ENCODE peak calls at places on chromosome 4, in six cellular contexts. O, M, J, V, S and Y are unnamed samples.
A peak's percentile ranks its signal among the peaks of the same experiment; 100 is the strongest.

GRCh38 chr4:93646225-93646930 is 182.2 kb upstream of the ATOH1 start:
- DNase-seq in O (peak; percentile 19), M (no peak), J (no peak), V (no peak), S (no peak), Y (peak; percentile 47)

GRCh38 chr4:29423836-29424721 is 1296.1 kb upstream of the PCDH7 start:
- DNase-seq in O (peak; percentile 95), M (no peak), J (no peak), V (no peak), S (no peak), Y (peak; percentile 62)

GRCh38 chr4:178090640-178091411 is 648.6 kb upstream of the AGA start:
- DNase-seq in O (no peak), M (no peak), J (peak; percentile 2), V (no peak), S (no peak), Y (no peak)

GRCh38 chr4:98664959-98665358 is 6.5 kb upstream of the TSPAN5 start:
- DNase-seq in O (no peak), M (no peak), J (no peak), V (no peak), S (no peak), Y (no peak)

GRCh38 chr4:185115827-185116232 is 27.2 kb upstream of the SLC25A4 start:
- DNase-seq in O (peak; percentile 94), M (peak; percentile 84), J (peak; percentile 86), V (peak; percentile 78), S (peak; percentile 50), Y (no peak)

GRCh38 chr4:148926861-148927260 is 484.6 kb upstream of the NR3C2 start:
- DNase-seq in O (peak; percentile 73), M (no peak), J (no peak), V (peak; percentile 10), S (no peak), Y (peak; percentile 75)

GRCh38 chr4:98166025-98166730 is 22.9 kb upstream of the STPG2 start:
- DNase-seq in O (peak; percentile 1), M (no peak), J (no peak), V (no peak), S (no peak), Y (peak; percentile 92)

GRCh38 chr4:100695039-100695654 is 177.3 kb upstream of the EMCN start:
- DNase-seq in O (no peak), M (no peak), J (no peak), V (no peak), S (no peak), Y (no peak)

GRCh38 chr4:185993328-185993973 is 75.5 kb upstream of the TLR3 start:
- DNase-seq in O (no peak), M (no peak), J (no peak), V (no peak), S (no peak), Y (no peak)

GRCh38 chr4:153748378-153748777 is 11.4 kb downstream of the RNF175 start:
- DNase-seq in O (peak; percentile 38), M (peak; percentile 68), J (peak; percentile 48), V (no peak), S (no peak), Y (peak; percentile 98)

GRCh38 chr4:5461477-5461876 is 246.9 kb downstream of the EVC2 start:
- DNase-seq in O (no peak), M (no peak), J (no peak), V (no peak), S (no peak), Y (no peak)

DNA sequence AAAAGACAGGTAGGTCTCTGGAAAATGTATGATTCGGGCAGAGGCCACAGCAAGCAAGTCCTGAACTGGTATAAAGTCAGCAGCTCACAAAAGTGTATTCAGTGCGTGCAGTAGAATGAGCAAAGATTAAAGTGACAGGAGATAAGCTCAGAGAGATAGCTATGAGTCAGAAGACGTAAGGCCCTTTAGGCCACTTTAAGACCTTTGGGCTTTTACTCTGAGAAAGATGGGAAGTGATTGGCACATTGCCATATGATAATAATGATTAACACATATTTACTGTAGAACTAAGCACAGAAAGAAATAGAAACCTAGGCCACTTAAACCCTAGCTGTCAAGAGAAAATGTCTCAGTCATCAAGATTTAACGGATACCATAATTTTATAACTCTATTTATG is 51.7 kb downstream of the TBCK start:
- DNase-seq in O (peak; percentile 17), M (no peak), J (no peak), V (no peak), S (no peak), Y (peak; percentile 39)
- H3K4me3 ChIP-seq in O (no peak overlapping the region), M (no peak overlapping the region), J (no peak overlapping the region), V (no peak overlapping the region), S (no peak overlapping the region), Y (no peak overlapping the region)

GRCh38 chr4:73650255-73650654 is 30.0 kb upstream of the RASSF6 start:
- DNase-seq in O (no peak), M (no peak), J (no peak), V (no peak), S (no peak), Y (peak; percentile 85)

GRCh38 chr4:73648478-73648877 is 28.2 kb upstream of the RASSF6 start:
- DNase-seq in O (no peak), M (no peak), J (no peak), V (no peak), S (no peak), Y (no peak)

GRCh38 chr4:73653695-73654106 is 33.5 kb upstream of the RASSF6 start:
- DNase-seq in O (peak; percentile 62), M (no peak), J (peak; percentile 38), V (no peak), S (no peak), Y (peak; percentile 38)
- TF ChIP-seq CTCF in O (peak; percentile 76), M (peak; percentile 69), J (peak; percentile 71), V (no peak), S (peak; percentile 32), Y (peak; percentile 55)

DNA sequence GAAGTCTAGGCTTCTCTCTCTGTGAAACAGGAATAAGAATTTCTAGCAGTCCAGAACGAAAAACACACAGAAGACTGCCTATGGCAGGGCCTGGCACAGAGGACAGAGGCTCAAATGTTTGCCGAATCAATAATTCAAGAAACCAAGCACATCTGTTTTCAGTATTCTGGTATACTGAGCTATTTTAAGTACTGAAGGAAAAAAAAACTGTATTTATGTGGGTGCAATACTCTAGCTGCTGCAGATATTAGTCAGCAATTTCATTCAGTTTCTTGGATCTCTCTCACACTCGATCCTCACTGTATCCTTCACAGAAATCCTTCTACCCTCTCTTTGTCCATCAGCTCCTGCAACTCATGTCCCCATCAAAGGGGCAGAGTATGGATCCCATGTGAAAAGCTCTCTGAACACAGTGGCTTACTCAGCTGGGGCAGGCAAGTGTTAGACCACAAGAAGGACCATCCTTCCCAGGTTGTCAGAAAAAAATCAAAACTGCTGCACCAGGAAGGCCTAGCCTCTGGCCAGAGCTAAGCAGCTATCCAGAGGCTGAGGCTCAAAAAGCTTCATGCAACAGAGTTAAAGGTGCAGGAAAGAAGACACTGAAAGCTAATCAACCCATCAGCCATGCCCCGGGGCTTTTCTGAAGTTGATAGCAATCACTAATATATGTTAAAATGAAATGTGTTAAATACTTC is 9.1 kb upstream of the USO1 start:
- DNase-seq in O (peak; percentile 69), M (no peak), J (peak; percentile 28), V (no peak), S (peak; percentile 14), Y (no peak)
- H3K36me3 ChIP-seq in O (no peaks in the 10 kb centered on the region), M (no peaks in the 10 kb centered on the region), J (no peaks in the 10 kb centered on the region), V (no peaks in the 10 kb centered on the region), S (no peaks in the 10 kb centered on the region), Y (no peaks in the 10 kb centered on the region)

DNA sequence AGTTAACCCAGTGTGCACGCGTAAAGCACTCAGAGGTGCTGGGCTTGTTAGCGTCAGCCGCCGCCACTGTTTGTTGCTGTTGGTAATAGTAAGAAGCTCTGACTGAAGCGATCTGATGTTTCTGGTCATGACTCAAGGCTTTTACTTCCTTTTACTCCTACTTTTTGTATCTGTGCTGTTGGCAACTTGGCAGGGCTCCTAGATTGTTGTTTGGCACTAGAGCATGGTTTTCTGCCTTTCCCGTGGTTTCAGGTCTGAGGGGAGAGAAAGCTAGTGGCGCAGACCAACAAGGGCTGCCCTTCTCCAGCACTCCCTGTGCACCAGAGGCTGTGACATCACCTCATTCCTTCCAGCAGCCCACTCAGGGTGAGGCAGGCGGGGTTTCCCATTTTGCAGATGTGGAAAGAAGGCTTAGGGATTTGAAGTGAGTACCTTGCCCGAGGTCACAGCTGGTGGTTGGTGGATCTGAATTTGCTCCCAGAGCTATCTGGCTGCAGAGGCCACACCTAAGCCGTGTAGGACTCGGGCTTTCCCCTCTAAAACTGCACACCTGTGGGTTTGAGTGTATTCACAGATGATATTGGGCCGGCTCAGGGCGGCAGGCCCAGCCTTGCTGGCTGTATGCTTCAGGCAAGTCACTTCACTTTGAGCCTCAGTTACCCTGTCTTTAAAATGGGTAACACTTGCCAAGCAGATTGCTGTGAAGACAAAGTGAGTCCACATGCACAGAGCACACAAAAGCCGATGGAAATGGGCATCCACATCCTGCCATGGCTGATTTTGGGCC is 51.2 kb upstream of the TADA2B start:
- DNase-seq in O (peak; percentile 94), M (no peak), J (peak; percentile 38), V (peak; percentile 38), S (no peak), Y (peak; percentile 85)
- H3K4me3 ChIP-seq in O (no peak overlapping the region), M (no peak overlapping the region), J (peak overlapping the region; percentile 46), V (no peak overlapping the region), S (no peak overlapping the region), Y (no peak overlapping the region)

GRCh38 chr4:124970011-124970410 is 257.5 kb upstream of the ANKRD50 start:
- DNase-seq in O (peak; percentile 78), M (no peak), J (no peak), V (no peak), S (no peak), Y (peak; percentile 30)

GRCh38 chr4:124974163-124974562 is 261.6 kb upstream of the ANKRD50 start:
- DNase-seq in O (no peak), M (no peak), J (no peak), V (no peak), S (no peak), Y (peak; percentile 54)

GRCh38 chr4:124973716-124974115 is 261.2 kb upstream of the ANKRD50 start:
- DNase-seq in O (no peak), M (no peak), J (no peak), V (no peak), S (no peak), Y (no peak)
- TF ChIP-seq CTCF in O (no peak), M (no peak), J (no peak), V (no peak), S (no peak), Y (no peak)

DNA sequence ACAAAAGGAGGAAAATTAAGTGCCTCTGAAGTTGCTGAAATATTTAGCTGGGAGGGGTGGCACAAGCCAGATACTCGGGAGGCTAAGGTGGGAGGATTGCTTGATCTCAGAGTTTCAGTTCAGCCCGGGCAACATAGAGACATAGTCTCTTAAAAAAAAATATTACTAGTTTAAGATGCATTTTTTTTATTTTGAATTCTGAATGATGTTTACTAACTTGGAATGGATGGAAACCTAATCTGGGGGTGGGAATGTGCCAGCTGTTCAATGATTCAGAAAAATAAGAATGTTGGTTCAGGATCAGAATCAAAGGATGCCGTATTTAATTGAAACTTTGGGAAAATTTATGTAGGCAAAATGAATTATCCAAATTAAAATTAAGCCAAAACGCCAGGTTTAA is 167.2 kb upstream of the ANK2 start:
- DNase-seq in O (no peak), M (no peak), J (no peak), V (no peak), S (no peak), Y (no peak)
- H3K36me3 ChIP-seq in O (no peaks in the 10 kb centered on the region), M (no peaks in the 10 kb centered on the region), J (no peaks in the 10 kb centered on the region), V (no peaks in the 10 kb centered on the region), S (no peaks in the 10 kb centered on the region), Y (no peaks in the 10 kb centered on the region)